ENCODE peak calls at places on chromosomes 11 and 22, in six cellular contexts. A is aorta, J is endothelial cell of umbilical vein, X is lower lobe of right lung, Z is lower leg skin, U is IMR-90. O is an unnamed sample.

GRCh38 chr22:50267591-50268390 is 2.4 kb downstream of the MAPK11 start:
- DNase-seq in A (no peak), J (peak; percentile 47), X (peak; percentile 76), Z (no peak), U (peak; percentile 38), O (peak; percentile 27)

GRCh38 chr11:19812096-19812495 is 99.5 kb downstream of the NAV2 start:
- DNase-seq in A (no peak), J (no peak), X (no peak), Z (no peak), U (no peak), O (no peak)

GRCh38 chr22:49198705-49199084 is 629.0 kb downstream of the BRD1 start:
- DNase-seq in A (no peak), J (no peak), X (no peak), Z (peak; percentile 31), U (no peak), O (no peak)

GRCh38 chr11:117851091-117851490 is 25.4 kb downstream of the FXYD6 start:
- DNase-seq in A (no peak), J (no peak), X (no peak), Z (peak; percentile 3), U (peak; percentile 4), O (peak; percentile 37)

GRCh38 chr11:74268451-74268850 is 43.0 kb downstream of the P4HA3 start:
- DNase-seq in A (no peak), J (no peak), X (no peak), Z (no peak), U (no peak), O (no peak)

GRCh38 chr11:112118176-112118575 is 31.5 kb downstream of the SDHD start:
- DNase-seq in A (no peak), J (no peak), X (no peak), Z (no peak), U (no peak), O (no peak)

GRCh38 chr22:39721456-39722325 is 151.1 kb downstream of the CACNA1I start:
- DNase-seq in A (no peak), J (no peak), X (no peak), Z (peak; percentile 84), U (no peak), O (no peak)

GRCh38 chr22:41286639-41287091 is 678 bp upstream of the RANGAP1 start:
- DNase-seq in A (no peak), J (no peak), X (no peak), Z (no peak), U (peak; percentile 38), O (peak; percentile 25)

GRCh38 chr22:50301581-50301991 is 5.9 kb downstream of the PLXNB2 start:
- DNase-seq in A (no peak), J (no peak), X (no peak), Z (no peak), U (no peak), O (no peak)

GRCh38 chr11:121755191-121755590 is 302.4 kb upstream of the SORL1-AS1 start:
- DNase-seq in A (no peak), J (no peak), X (no peak), Z (no peak), U (no peak), O (no peak)

GRCh38 chr11:120539681-120540369 is 28.3 kb downstream of the GRIK4 start:
- DNase-seq in A (no peak), J (no peak), X (no peak), Z (no peak), U (peak; percentile 67), O (peak; percentile 33)

GRCh38 chr11:46422588-46422987 is 31.0 kb upstream of the CHRM4 start:
- DNase-seq in A (no peak), J (no peak), X (no peak), Z (no peak), U (peak; percentile 36), O (no peak)

GRCh38 chr11:63489879-63490278 is 1.1 kb downstream of the PLAAT5 start:
- DNase-seq in A (no peak), J (no peak), X (no peak), Z (no peak), U (no peak), O (peak; percentile 26)

GRCh38 chr11:110479445-110480101 is 49.8 kb downstream of the FDX1 start:
- DNase-seq in A (no peak), J (no peak), X (no peak), Z (no peak), U (peak; percentile 77), O (peak; percentile 65)

GRCh38 chr11:68295940-68296339 is 16.5 kb upstream of the LRP5 start:
- DNase-seq in A (no peak), J (no peak), X (peak; percentile 10), Z (peak; percentile 62), U (no peak), O (no peak)

GRCh38 chr11:13260196-13260962 is 17.2 kb upstream of the BMAL1 start:
- DNase-seq in A (no peak), J (no peak), X (no peak), Z (no peak), U (no peak), O (peak; percentile 44)

GRCh38 chr11:48103621-48104561 is 112.7 kb upstream of the OR4B1 start:
- DNase-seq in A (no peak), J (no peak), X (no peak), Z (peak; percentile 72), U (peak; percentile 13), O (no peak)

GRCh38 chr11:112248216-112248615 is 12.4 kb downstream of the PLET1 start:
- DNase-seq in A (no peak), J (no peak), X (no peak), Z (no peak), U (peak; percentile 89), O (peak; percentile 64)

GRCh38 chr22:31897842-31898241 is 46.5 kb upstream of the YWHAH start:
- DNase-seq in A (no peak), J (peak; percentile 15), X (no peak), Z (no peak), U (peak; percentile 55), O (peak; percentile 6)

GRCh38 chr11:71268706-71269321 is 16.4 kb upstream of the SHANK2 start:
- DNase-seq in A (no peak), J (no peak), X (no peak), Z (peak; percentile 58), U (no peak), O (no peak)

GRCh38 chr11:64694821-64695365 is 28.1 kb downstream of the NRXN2 start:
- DNase-seq in A (no peak), J (no peak), X (no peak), Z (no peak), U (no peak), O (no peak)

GRCh38 chr11:76206327-76207081 is at the start of gene WNT11:
- DNase-seq in A (peak; percentile 61), J (no peak), X (peak; percentile 68), Z (peak; percentile 92), U (no peak), O (no peak)

GRCh38 chr22:23246982-23247766 is 66.9 kb downstream of the BCR start:
- DNase-seq in A (no peak), J (no peak), X (no peak), Z (no peak), U (no peak), O (no peak)

GRCh38 chr22:49242480-49242879 is 585.2 kb downstream of the BRD1 start:
- DNase-seq in A (no peak), J (no peak), X (no peak), Z (peak; percentile 39), U (no peak), O (no peak)

GRCh38 chr11:41446107-41446506 is 13.3 kb downstream of the LRRC4C start:
- DNase-seq in A (no peak), J (no peak), X (no peak), Z (no peak), U (no peak), O (no peak)

GRCh38 chr11:27699926-27700350 is 317 bp downstream of the BDNF start:
- DNase-seq in A (no peak), J (no peak), X (peak; percentile 45), Z (peak; percentile 83), U (no peak), O (no peak)

GRCh38 chr22:50304528-50305392 is 2.7 kb downstream of the PLXNB2 start:
- DNase-seq in A (peak; percentile 87), J (no peak), X (peak; percentile 75), Z (no peak), U (no peak), O (peak; percentile 46)

GRCh38 chr11:96023311-96023710 is 99.4 kb upstream of the MTMR2 start:
- DNase-seq in A (no peak), J (no peak), X (no peak), Z (no peak), U (peak; percentile 30), O (no peak)
- H3K4me3 ChIP-seq in A (no peak overlapping the region), J (no peak overlapping the region), X (no peak overlapping the region), Z (no peak overlapping the region), U (no peak overlapping the region), O (no peak overlapping the region)

GRCh38 chr11:60854847-60855725 is 664 bp downstream of the PTGDR2 start:
- DNase-seq in A (no peak), J (no peak), X (peak; percentile 12), Z (no peak), U (no peak), O (no peak)

GRCh38 chr11:60858236-60858635 is 2.5 kb upstream of the PTGDR2 start:
- DNase-seq in A (no peak), J (no peak), X (no peak), Z (no peak), U (no peak), O (no peak)

GRCh38 chr11:60857378-60858232 is 1.9 kb upstream of the PTGDR2 start:
- DNase-seq in A (no peak), J (no peak), X (no peak), Z (no peak), U (peak; percentile 65), O (peak; percentile 77)

GRCh38 chr11:60854140-60854846 is 1.5 kb downstream of the PTGDR2 start:
- DNase-seq in A (no peak), J (no peak), X (peak; percentile 39), Z (no peak), U (no peak), O (no peak)

GRCh38 chr11:60855726-60856633 is at the start of gene PTGDR2:
- DNase-seq in A (no peak), J (no peak), X (peak; percentile 37), Z (no peak), U (no peak), O (no peak)
- H3K4me3 ChIP-seq in A (no peak within 1 kb of the TSS), J (no peak within 1 kb of the TSS), X (no peak within 1 kb of the TSS), Z (no peak within 1 kb of the TSS), U (no peak within 1 kb of the TSS), O (no peak within 1 kb of the TSS)

GRCh38 chr11:44948155-44948554 is 2.5 kb downstream of the TP53I11 start:
- DNase-seq in A (no peak), J (no peak), X (no peak), Z (no peak), U (no peak), O (no peak)

GRCh38 chr11:44952082-44952481 is 1.4 kb upstream of the TP53I11 start:
- DNase-seq in A (no peak), J (no peak), X (no peak), Z (no peak), U (no peak), O (no peak)

GRCh38 chr11:44950625-44951472 is at the start of gene TP53I11:
- DNase-seq in A (peak; percentile 88), J (peak; percentile 77), X (peak; percentile 91), Z (peak; percentile 96), U (peak; percentile 60), O (peak; percentile 57)

GRCh38 chr11:44949160-44950035 is 1.3 kb downstream of the TP53I11 start:
- DNase-seq in A (no peak), J (peak; percentile 58), X (peak; percentile 61), Z (peak; percentile 89), U (peak; percentile 42), O (peak; percentile 31)

GRCh38 chr11:44950036-44950624 is 553 bp downstream of the TP53I11 start:
- DNase-seq in A (peak; percentile 64), J (peak; percentile 26), X (peak; percentile 65), Z (peak; percentile 90), U (no peak), O (no peak)
- H3K4me3 ChIP-seq in A (peak overlapping the region; percentile 88), J (peak overlapping the region; percentile 69), X (peak overlapping the region; percentile 90), Z (peak overlapping the region; percentile 78), U (peak overlapping the region; percentile 95), O (peak overlapping the region; percentile 70)

GRCh38 chr22:46355369-46355995 is 20.0 kb downstream of the TRMU start:
- DNase-seq in A (peak; percentile 65), J (peak; percentile 42), X (peak; percentile 74), Z (no peak), U (peak; percentile 40), O (peak; percentile 56)
- H3K4me3 ChIP-seq in A (no peak overlapping the region), J (no peak overlapping the region), X (no peak overlapping the region), Z (no peak overlapping the region), U (no peak overlapping the region), O (no peak overlapping the region)

O was measured in fibroblast of mammary gland.